ENCODE peak calls at places on chromosomes 2 and 18, in four cellular contexts. K, H, W and Y are unnamed samples.

GRCh38 chr2:196335238-196335637 is 163.9 kb upstream of the STK17B start:
- DNase-seq in K (no peak), H (no peak), W (peak; percentile 27), Y (no peak)

GRCh38 chr2:6073260-6074141 is 381.3 kb downstream of the SOX11 start:
- DNase-seq in K (no peak), H (no peak), W (no peak), Y (no peak)

GRCh38 chr2:151162185-151162584 is 99.5 kb downstream of the RBM43 start:
- DNase-seq in K (no peak), H (no peak), W (no peak), Y (no peak)

GRCh38 chr18:61606759-61607158 is 273.5 kb downstream of the CDH20 start:
- DNase-seq in K (no peak), H (no peak), W (peak; percentile 72), Y (no peak)

GRCh38 chr2:213490087-213490486 is 205.8 kb downstream of the SPAG16 start:
- DNase-seq in K (no peak), H (no peak), W (no peak), Y (no peak)

GRCh38 chr2:42781204-42781603 is 11.2 kb downstream of the HAAO start:
- DNase-seq in K (no peak), H (no peak), W (no peak), Y (no peak)

GRCh38 chr2:45121236-45121927 is 112.1 kb upstream of the SIX2 start:
- DNase-seq in K (no peak), H (no peak), W (no peak), Y (no peak)

GRCh38 chr2:217903859-217904613 is 98.8 kb downstream of the TNS1 start:
- DNase-seq in K (no peak), H (no peak), W (no peak), Y (peak; percentile 71)

GRCh38 chr2:120745420-120746178 is 9.9 kb downstream of the GLI2 start:
- DNase-seq in K (no peak), H (no peak), W (no peak), Y (no peak)

GRCh38 chr2:23418490-23418911 is 33.5 kb downstream of the KLHL29 start:
- DNase-seq in K (no peak), H (no peak), W (no peak), Y (no peak)

GRCh38 chr2:101305492-101306123 is 2.9 kb downstream of the RNF149 start:
- DNase-seq in K (no peak), H (no peak), W (no peak), Y (no peak)

GRCh38 chr2:109063326-109063670 is 65.7 kb upstream of the SH3RF3 start:
- DNase-seq in K (no peak), H (no peak), W (no peak), Y (no peak)

GRCh38 chr18:12048010-12048826 is 45.4 kb upstream of the ANKRD62 start:
- DNase-seq in K (no peak), H (no peak), W (no peak), Y (no peak)

GRCh38 chr2:44974064-44974715 is 32.7 kb downstream of the SIX3 start:
- DNase-seq in K (no peak), H (peak; percentile 59), W (no peak), Y (peak; percentile 52)

GRCh38 chr18:7945882-7946281 is 378.8 kb downstream of the PTPRM start:
- DNase-seq in K (no peak), H (no peak), W (no peak), Y (peak; percentile 33)

GRCh38 chr18:26621161-26622026 is 73.0 kb upstream of the KCTD1 start:
- DNase-seq in K (no peak), H (peak; percentile 51), W (peak; percentile 33), Y (peak; percentile 21)

GRCh38 chr2:122635649-122636496 is 880.4 kb downstream of the TSN start:
- DNase-seq in K (no peak), H (no peak), W (no peak), Y (no peak)

GRCh38 chr2:191049728-191050639 is 36.0 kb upstream of the STAT1 start:
- DNase-seq in K (peak; percentile 16), H (no peak), W (no peak), Y (peak; percentile 76)

GRCh38 chr2:240505946-240506345 is 51.8 kb downstream of the ANKMY1 start:
- DNase-seq in K (no peak), H (no peak), W (no peak), Y (no peak)

GRCh38 chr2:60503923-60504514 is 49.4 kb downstream of the BCL11A start:
- DNase-seq in K (no peak), H (no peak), W (no peak), Y (no peak)

GRCh38 chr2:24124003-24124585 is 825 bp downstream of the FAM228B start:
- DNase-seq in K (no peak), H (no peak), W (no peak), Y (no peak)

GRCh38 chr18:53426656-53427055 is 797.8 kb downstream of the MBD2 start:
- DNase-seq in K (no peak), H (no peak), W (no peak), Y (no peak)

GRCh38 chr2:108632748-108633147 is 86.5 kb upstream of the RANBP2 start:
- DNase-seq in K (no peak), H (no peak), W (no peak), Y (no peak)

GRCh38 chr2:207188601-207189000 is 22.9 kb upstream of the KLF7 start:
- DNase-seq in K (no peak), H (no peak), W (no peak), Y (no peak)

GRCh38 chr2:109105113-109105512 is 23.9 kb upstream of the SH3RF3 start:
- DNase-seq in K (no peak), H (no peak), W (no peak), Y (no peak)

GRCh38 chr2:217800433-217801114 is 202.2 kb downstream of the TNS1 start:
- DNase-seq in K (no peak), H (no peak), W (no peak), Y (no peak)

GRCh38 chr2:234690569-234691225 is 193.8 kb upstream of the ARL4C start:
- DNase-seq in K (no peak), H (no peak), W (no peak), Y (peak; percentile 42)

GRCh38 chr18:63376493-63377053 is 9.6 kb upstream of the KDSR start:
- DNase-seq in K (no peak), H (no peak), W (no peak), Y (no peak)

GRCh38 chr18:68948622-68949021 is 150.7 kb downstream of the CCDC102B start:
- DNase-seq in K (no peak), H (no peak), W (no peak), Y (no peak)

GRCh38 chr2:238238311-238238765 is 1.5 kb downstream of the HES6 start:
- DNase-seq in K (no peak), H (no peak), W (no peak), Y (no peak)

GRCh38 chr2:238237441-238237840 is 2.4 kb downstream of the HES6 start:
- DNase-seq in K (no peak), H (no peak), W (no peak), Y (no peak)

GRCh38 chr2:238239872-238240760 is at the start of gene HES6:
- DNase-seq in K (no peak), H (peak; percentile 90), W (peak; percentile 75), Y (peak; percentile 82)

GRCh38 chr2:238239552-238239871 is 326 bp downstream of the HES6 start:
- DNase-seq in K (no peak), H (no peak), W (no peak), Y (no peak)

GRCh38 chr2:238238766-238239551 is 879 bp downstream of the HES6 start:
- DNase-seq in K (no peak), H (peak; percentile 54), W (no peak), Y (no peak)
- TF ChIP-seq SIN3A in K (no peak), H (no peak), W (no peak), Y (no peak)

DNA sequence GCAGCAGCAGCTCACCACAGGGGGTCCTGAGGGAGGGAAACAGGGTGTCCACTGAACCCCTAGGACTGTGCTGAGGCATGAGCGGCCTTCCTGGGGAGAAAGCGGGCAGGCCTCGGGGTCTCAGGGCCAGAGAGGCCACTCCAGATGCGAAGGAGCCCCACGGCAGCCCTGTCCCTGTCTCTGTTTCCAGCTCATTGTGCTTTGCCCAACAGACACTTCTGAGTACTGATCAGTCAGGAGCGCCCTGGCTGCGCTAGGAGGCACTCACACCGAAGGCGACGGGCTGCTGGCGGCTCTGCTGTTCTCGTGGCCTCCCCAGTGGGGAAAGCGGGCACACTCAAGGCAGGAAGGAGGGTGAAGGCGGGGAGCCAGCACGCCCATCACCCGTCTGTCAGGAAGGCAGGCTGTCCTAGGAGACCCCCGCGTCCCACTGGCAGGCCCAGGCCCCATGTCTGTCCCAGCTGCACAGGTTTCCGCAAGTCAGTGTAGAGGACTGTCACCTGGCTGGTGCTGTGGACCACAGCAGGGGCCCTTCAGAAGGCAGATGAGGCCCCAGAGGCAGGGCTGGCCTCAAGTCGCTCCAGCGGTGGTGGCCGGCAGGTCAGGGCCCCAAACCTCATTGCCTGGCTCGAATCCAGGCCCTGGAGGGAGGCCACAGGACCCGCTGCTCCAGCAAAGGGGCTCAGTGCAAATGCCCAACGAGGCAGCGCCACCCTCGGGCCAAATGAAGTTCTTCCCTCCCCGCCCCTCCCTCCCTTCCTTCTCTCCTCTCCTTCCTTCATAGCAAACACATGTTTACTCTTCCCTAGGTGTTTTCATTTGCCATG is 6.8 kb downstream of the ESPNL start:
- DNase-seq in K (no peak), H (peak; percentile 75), W (no peak), Y (peak; percentile 52)
- TF ChIP-seq HDAC6 in K (no peak), H (no peak), W (no peak), Y (no peak)

DNA sequence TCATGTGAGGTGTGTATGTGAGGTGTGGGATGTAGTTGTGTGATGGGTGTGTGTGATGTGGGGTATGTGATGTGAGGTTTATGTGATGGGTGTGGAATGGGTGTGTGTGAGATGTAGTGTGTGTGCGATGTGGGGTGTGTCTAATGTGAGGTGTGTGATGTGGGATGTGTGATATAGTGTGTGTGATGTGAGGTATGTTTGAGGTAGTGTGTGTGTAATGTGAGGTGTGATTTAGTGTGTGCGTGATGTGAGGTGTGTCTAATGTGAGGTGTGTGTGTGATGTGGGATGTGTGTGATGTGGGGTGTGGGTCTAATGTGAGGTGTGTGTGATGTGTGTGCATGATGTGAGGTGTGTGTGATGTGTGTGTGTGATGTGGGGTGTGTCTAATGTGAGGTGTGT is 55.3 kb downstream of the TWIST2 start:
- DNase-seq in K (no peak), H (no peak), W (no peak), Y (no peak)
- TF ChIP-seq SIN3A in K (no peak), H (no peak), W (no peak), Y (no peak)

GRCh38 chr2:225038076-225038571 is 4.1 kb downstream of the DOCK10 start:
- DNase-seq in K (no peak), H (no peak), W (no peak), Y (no peak)

GRCh38 chr2:225040862-225041209 is 1.4 kb downstream of the DOCK10 start:
- DNase-seq in K (no peak), H (no peak), W (no peak), Y (no peak)

GRCh38 chr2:225041210-225041870 is 928 bp downstream of the DOCK10 start:
- DNase-seq in K (peak; percentile 84), H (no peak), W (no peak), Y (no peak)

GRCh38 chr2:225041871-225042799 is at the start of gene DOCK10:
- DNase-seq in K (no peak), H (no peak), W (no peak), Y (no peak)

DNA sequence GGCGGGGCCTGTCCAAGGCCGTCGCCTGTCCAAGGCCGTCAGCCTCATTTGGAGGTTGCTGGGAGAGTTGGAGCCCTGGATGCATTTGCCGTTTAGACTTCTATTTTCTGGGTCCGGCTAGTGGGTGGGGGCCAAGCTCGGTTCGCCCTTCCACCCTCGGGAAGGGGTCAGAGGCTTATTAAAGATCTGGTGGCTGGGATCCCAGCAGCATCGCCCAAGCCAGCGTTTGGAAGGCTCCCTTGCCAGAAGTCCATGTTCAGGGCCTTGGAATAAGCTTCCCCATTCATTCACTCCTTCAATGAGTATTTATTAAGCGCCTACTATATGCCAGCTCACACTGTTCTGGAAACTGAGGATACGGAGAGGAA is 516 bp upstream of the DOCK10 start:
- DNase-seq in K (no peak), H (no peak), W (no peak), Y (no peak)
- TF ChIP-seq HDAC6 in K (no peak), H (no peak), W (no peak), Y (no peak)